ENCODE peak calls at places on chromosomes 11 and 22, in four cellular contexts. Z, T, I and U are unnamed samples.

GRCh38 chr11:2888266-2888968 is 2.8 kb upstream of the CDKN1C start:
- DNase-seq in Z (no peak), T (peak), I (peak), U (peak)

GRCh38 chr11:134508219-134508990 is 96.4 kb upstream of the B3GAT1 start:
- DNase-seq in Z (no peak), T (no peak), I (no peak), U (no peak)

GRCh38 chr22:30694638-30695350 is at the start of gene OSBP2:
- DNase-seq in Z (no peak), T (peak), I (peak), U (no peak)

GRCh38 chr11:48019597-48019996 is 39.2 kb downstream of the PTPRJ start:
- DNase-seq in Z (no peak), T (no peak), I (no peak), U (no peak)

GRCh38 chr11:131544591-131544990 is 174.2 kb downstream of the NTM start:
- DNase-seq in Z (no peak), T (peak), I (no peak), U (no peak)

GRCh38 chr22:38721551-38721950 is 15.8 kb downstream of the GTPBP1 start:
- DNase-seq in Z (no peak), T (no peak), I (no peak), U (no peak)

GRCh38 chr11:47923667-47924066 is 56.7 kb upstream of the PTPRJ start:
- DNase-seq in Z (no peak), T (no peak), I (no peak), U (peak)

GRCh38 chr11:68303083-68303482 is 9.3 kb upstream of the LRP5 start:
- DNase-seq in Z (no peak), T (no peak), I (no peak), U (no peak)

GRCh38 chr11:132037961-132038360 is 667.5 kb downstream of the NTM start:
- DNase-seq in Z (no peak), T (no peak), I (no peak), U (no peak)

GRCh38 chr22:44020981-44021380 is 3.1 kb upstream of the PARVB start:
- DNase-seq in Z (no peak), T (no peak), I (peak), U (peak)

GRCh38 chr11:45374130-45374529 is 88.0 kb upstream of the SYT13 start:
- DNase-seq in Z (no peak), T (no peak), I (no peak), U (no peak)

GRCh38 chr11:45369294-45369693 is 83.2 kb upstream of the SYT13 start:
- DNase-seq in Z (no peak), T (no peak), I (no peak), U (no peak)

GRCh38 chr11:45368697-45369096 is 82.6 kb upstream of the SYT13 start:
- DNase-seq in Z (no peak), T (no peak), I (no peak), U (no peak)

GRCh38 chr11:45373506-45373905 is 87.4 kb upstream of the SYT13 start:
- DNase-seq in Z (no peak), T (no peak), I (no peak), U (no peak)

GRCh38 chr11:45371251-45371749 is 85.2 kb upstream of the SYT13 start:
- DNase-seq in Z (no peak), T (peak), I (peak), U (peak)
- TF ChIP-seq CHD1 in Z (no peak), T (no peak), I (no peak), U (no peak)

GRCh38 chr11:133197425-133197824 is 334.9 kb downstream of the OPCML start:
- DNase-seq in Z (no peak), T (no peak), I (no peak), U (no peak)

GRCh38 chr11:133191931-133192330 is 340.4 kb downstream of the OPCML start:
- DNase-seq in Z (no peak), T (no peak), I (no peak), U (no peak)
- TF ChIP-seq CHD1 in Z (no peak), T (no peak), I (no peak), U (no peak)

GRCh38 chr11:31655483-31655882 is 145.9 kb downstream of the ELP4 start:
- DNase-seq in Z (no peak), T (no peak), I (no peak), U (peak)

GRCh38 chr11:31657091-31657490 is 147.5 kb downstream of the ELP4 start:
- DNase-seq in Z (no peak), T (no peak), I (no peak), U (no peak)

GRCh38 chr11:31651822-31652221 is 142.3 kb downstream of the ELP4 start:
- DNase-seq in Z (no peak), T (no peak), I (no peak), U (no peak)

GRCh38 chr11:31652528-31652927 is 143.0 kb downstream of the ELP4 start:
- DNase-seq in Z (no peak), T (no peak), I (no peak), U (no peak)

DNA sequence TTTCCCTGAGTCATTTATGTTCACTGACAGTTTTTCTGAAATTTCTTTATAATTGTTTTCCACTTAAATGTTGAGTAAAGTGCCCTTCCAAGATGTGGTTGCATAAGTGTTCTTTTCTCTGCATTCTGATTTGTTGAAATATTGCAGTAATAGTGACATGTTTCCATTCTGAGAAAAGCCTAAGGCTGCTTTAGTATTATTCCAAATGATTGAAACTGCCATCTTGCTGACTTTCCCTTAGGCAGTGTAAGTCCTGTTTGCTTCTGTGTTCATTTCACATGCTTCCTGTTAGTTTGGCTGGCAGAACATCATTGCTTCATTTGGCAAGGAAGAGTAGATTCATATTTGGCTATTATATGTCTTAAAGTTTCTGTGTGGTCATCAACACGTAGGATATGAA is 146.5 kb downstream of the ELP4 start:
- DNase-seq in Z (no peak), T (no peak), I (no peak), U (peak)
- TF ChIP-seq CHD1 in Z (no peak), T (no peak), I (no peak), U (no peak)

GRCh38 chr11:73554677-73555320 is 43.1 kb downstream of the FAM168A start:
- DNase-seq in Z (no peak), T (no peak), I (no peak), U (no peak)
- TF ChIP-seq CHD1 in Z (no peak), T (no peak), I (no peak), U (no peak)